ENCODE peak calls at places on chromosomes 13 and 19, in four cellular contexts. V is fibroblast of pulmonary artery, R is ovary, Q is left ventricle myocardium inferior. D is an unnamed sample.

GRCh38 chr13:105083986-105084385 is 1451.5 kb downstream of the EFNB2 start:
- DNase-seq in V (no peak), R (no peak), Q (no peak), D (no peak)

GRCh38 chr19:32373614-32374295 is 28.3 kb downstream of the ZNF507 start:
- DNase-seq in V (peak), R (peak), Q (no peak), D (peak)

GRCh38 chr13:30004204-30004603 is 153.8 kb upstream of the UBL3 start:
- DNase-seq in V (no peak), R (no peak), Q (no peak), D (no peak)

GRCh38 chr19:4393947-4394590 is 6.3 kb downstream of the SH3GL1 start:
- DNase-seq in V (peak), R (no peak), Q (no peak), D (peak)

GRCh38 chr13:48370815-48371214 is 42.1 kb downstream of the LPAR6 start:
- DNase-seq in V (no peak), R (no peak), Q (no peak), D (no peak)

GRCh38 chr19:46351241-46352041 is 4.6 kb downstream of the PPP5C start:
- DNase-seq in V (peak), R (no peak), Q (no peak), D (peak)

GRCh38 chr19:7109678-7110289 is 40.3 kb downstream of the ZNF557 start:
- DNase-seq in V (peak), R (no peak), Q (no peak), D (no peak)

GRCh38 chr13:25168800-25169199 is 3.3 kb downstream of the AMER2 start:
- DNase-seq in V (no peak), R (no peak), Q (no peak), D (no peak)

GRCh38 chr13:27269114-27269665 is 1.4 kb upstream of the RASL11A start:
- DNase-seq in V (no peak), R (no peak), Q (no peak), D (no peak)

GRCh38 chr13:97809576-97809975 is 143.9 kb upstream of the IPO5 start:
- DNase-seq in V (peak), R (no peak), Q (no peak), D (peak)

GRCh38 chr13:51731759-51732158 is 72.2 kb downstream of the DHRS12 start:
- DNase-seq in V (peak), R (no peak), Q (no peak), D (no peak)

GRCh38 chr13:102974574-102975195 is 91.5 kb downstream of the SLC10A2 start:
- DNase-seq in V (no peak), R (no peak), Q (no peak), D (no peak)

GRCh38 chr19:58538257-58539168 is 5.4 kb upstream of the TRIM28 start:
- DNase-seq in V (peak), R (no peak), Q (peak), D (no peak)

GRCh38 chr19:37966211-37967072 is 59.4 kb downstream of the SIPA1L3 start:
- DNase-seq in V (no peak), R (no peak), Q (no peak), D (peak)

GRCh38 chr13:95300625-95301134 is 571 bp downstream of the ABCC4 start:
- DNase-seq in V (peak), R (peak), Q (peak), D (peak)

D was measured in astrocyte.